ENCODE peak calls at places on chromosomes 1 and 21, in five cellular contexts. S is HFFc6, H is GM13976, M is endothelial cell, D is H9. T is an unnamed sample.

GRCh38 chr1:29133861-29134694 is 10.4 kb upstream of the TMEM200B start:
- DNase-seq in S (no peak), H (peak; percentile 42), M (no peak), D (no peak), T (no peak)

GRCh38 chr1:169062152-169062551 is 44.3 kb upstream of the ATP1B1 start:
- DNase-seq in S (no peak), H (no peak), M (no peak), D (no peak), T (no peak)

GRCh38 chr21:37655601-37656300 is 260.5 kb downstream of the KCNJ6 start:
- DNase-seq in S (no peak), H (no peak), M (no peak), D (no peak), T (no peak)

GRCh38 chr1:21579788-21580187 is 70.6 kb downstream of the ALPL start:
- DNase-seq in S (no peak), H (no peak), M (no peak), D (no peak), T (no peak)

GRCh38 chr1:99662581-99663208 is 16.8 kb downstream of the PALMD start:
- DNase-seq in S (no peak), H (no peak), M (no peak), D (no peak), T (no peak)

GRCh38 chr1:54927475-54928240 is 40.7 kb upstream of the DHCR24 start:
- DNase-seq in S (peak; percentile 46), H (no peak), M (no peak), D (no peak), T (no peak)

GRCh38 chr21:29245104-29245643 is 53.5 kb upstream of the BACH1 start:
- DNase-seq in S (no peak), H (peak; percentile 16), M (no peak), D (no peak), T (peak; percentile 50)

GRCh38 chr1:220887202-220887867 is 8.1 kb downstream of the HLX start:
- DNase-seq in S (no peak), H (peak; percentile 20), M (peak; percentile 37), D (peak; percentile 65), T (no peak)

GRCh38 chr1:232978091-232978634 is 27.8 kb downstream of the NTPCR start:
- DNase-seq in S (no peak), H (peak; percentile 28), M (no peak), D (no peak), T (no peak)

GRCh38 chr1:27605796-27606707 is 2.1 kb upstream of the AHDC1 start:
- DNase-seq in S (peak; percentile 47), H (no peak), M (peak; percentile 58), D (peak; percentile 81), T (peak; percentile 66)

GRCh38 chr1:182615468-182616129 is 11.4 kb upstream of the RGS16 start:
- DNase-seq in S (no peak), H (no peak), M (no peak), D (no peak), T (peak; percentile 78)

GRCh38 chr1:51032936-51033335 is 62.9 kb downstream of the CDKN2C start:
- DNase-seq in S (no peak), H (no peak), M (no peak), D (no peak), T (no peak)

GRCh38 chr1:16717174-16718108 is 22.9 kb upstream of the RNU1-4 start:
- DNase-seq in S (peak; percentile 12), H (peak; percentile 43), M (peak; percentile 16), D (peak; percentile 38), T (no peak)

GRCh38 chr1:209250970-209251636 is 332.4 kb upstream of the CAMK1G start:
- DNase-seq in S (no peak), H (no peak), M (no peak), D (no peak), T (no peak)

GRCh38 chr1:68228833-68229232 is 3.5 kb downstream of the WLS start:
- DNase-seq in S (no peak), H (no peak), M (no peak), D (no peak), T (no peak)

GRCh38 chr1:6330410-6330827 is 63.1 kb downstream of the ACOT7 start:
- DNase-seq in S (peak; percentile 63), H (no peak), M (no peak), D (no peak), T (no peak)

GRCh38 chr1:26530898-26531598 is 1.5 kb downstream of the RPS6KA1 start:
- DNase-seq in S (peak; percentile 65), H (peak; percentile 41), M (no peak), D (peak; percentile 94), T (no peak)
- TF ChIP-seq CTCF in S (peak; percentile 65), H (peak; percentile 13), M (no peak), D (peak; percentile 68), T (no peak)

GRCh38 chr1:14782741-14783591 is 184.5 kb downstream of the KAZN start:
- DNase-seq in S (no peak), H (no peak), M (no peak), D (peak; percentile 44), T (no peak)
- TF ChIP-seq CTCF in S (peak; percentile 22), H (no peak), M (no peak), D (peak; percentile 54), T (no peak)

DNA sequence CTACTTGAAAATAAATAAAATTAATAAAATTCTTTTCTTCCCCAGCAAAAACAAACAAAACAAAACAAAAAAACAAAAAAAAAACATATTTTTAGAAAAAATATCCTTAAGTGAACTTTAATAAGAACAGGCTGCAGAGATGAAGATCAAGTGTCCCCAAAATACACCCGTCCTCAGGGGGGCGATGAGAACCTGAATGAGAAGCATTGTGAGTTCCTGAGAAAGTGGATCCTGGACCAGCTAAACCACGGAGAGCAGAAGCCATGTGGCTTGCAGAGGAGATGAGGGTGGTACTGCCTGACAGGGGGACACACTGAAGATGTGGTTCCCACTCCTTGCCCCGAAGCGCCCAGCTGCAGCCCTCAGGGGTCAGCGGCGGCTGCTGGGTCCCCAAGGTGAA is 89.3 kb downstream of the ITPKB start:
- DNase-seq in S (peak; percentile 25), H (no peak), M (peak; percentile 42), D (no peak), T (peak; percentile 68)
- TF ChIP-seq CTCF in S (peak; percentile 65), H (no peak), M (no peak), D (peak; percentile 55), T (peak; percentile 24)

GRCh38 chr1:221919743-221920142 is 177.9 kb upstream of the DUSP10 start:
- DNase-seq in S (no peak), H (no peak), M (no peak), D (no peak), T (no peak)
- TF ChIP-seq CTCF in S (no peak), H (no peak), M (no peak), D (no peak), T (no peak)

GRCh38 chr21:45769896-45770295 is 126.4 kb downstream of the PCBP3 start:
- DNase-seq in S (no peak), H (peak; percentile 25), M (no peak), D (no peak), T (no peak)

GRCh38 chr21:45769239-45769758 is 125.8 kb downstream of the PCBP3 start:
- DNase-seq in S (no peak), H (peak; percentile 22), M (no peak), D (no peak), T (peak; percentile 42)

GRCh38 chr21:45767071-45768006 is 123.8 kb downstream of the PCBP3 start:
- DNase-seq in S (no peak), H (no peak), M (no peak), D (no peak), T (peak; percentile 53)

GRCh38 chr21:45768011-45768740 is 124.7 kb downstream of the PCBP3 start:
- DNase-seq in S (no peak), H (peak; percentile 16), M (no peak), D (no peak), T (peak; percentile 78)

GRCh38 chr21:45768741-45769049 is 125.2 kb downstream of the PCBP3 start:
- DNase-seq in S (no peak), H (peak; percentile 27), M (no peak), D (no peak), T (peak; percentile 41)
- TF ChIP-seq CTCF in S (peak; percentile 11), H (no peak), M (no peak), D (peak; percentile 33), T (no peak)

GRCh38 chr1:93749894-93750301 is 68.3 kb upstream of the BCAR3 start:
- DNase-seq in S (no peak), H (peak; percentile 42), M (peak; percentile 21), D (peak; percentile 58), T (peak; percentile 10)
- TF ChIP-seq CTCF in S (no peak), H (peak; percentile 11), M (no peak), D (peak; percentile 62), T (no peak)

GRCh38 chr21:26443867-26444266 is 129.2 kb downstream of the CYYR1 start:
- DNase-seq in S (no peak), H (no peak), M (no peak), D (no peak), T (no peak)
- TF ChIP-seq CTCF in S (no peak), H (no peak), M (no peak), D (no peak), T (no peak)

DNA sequence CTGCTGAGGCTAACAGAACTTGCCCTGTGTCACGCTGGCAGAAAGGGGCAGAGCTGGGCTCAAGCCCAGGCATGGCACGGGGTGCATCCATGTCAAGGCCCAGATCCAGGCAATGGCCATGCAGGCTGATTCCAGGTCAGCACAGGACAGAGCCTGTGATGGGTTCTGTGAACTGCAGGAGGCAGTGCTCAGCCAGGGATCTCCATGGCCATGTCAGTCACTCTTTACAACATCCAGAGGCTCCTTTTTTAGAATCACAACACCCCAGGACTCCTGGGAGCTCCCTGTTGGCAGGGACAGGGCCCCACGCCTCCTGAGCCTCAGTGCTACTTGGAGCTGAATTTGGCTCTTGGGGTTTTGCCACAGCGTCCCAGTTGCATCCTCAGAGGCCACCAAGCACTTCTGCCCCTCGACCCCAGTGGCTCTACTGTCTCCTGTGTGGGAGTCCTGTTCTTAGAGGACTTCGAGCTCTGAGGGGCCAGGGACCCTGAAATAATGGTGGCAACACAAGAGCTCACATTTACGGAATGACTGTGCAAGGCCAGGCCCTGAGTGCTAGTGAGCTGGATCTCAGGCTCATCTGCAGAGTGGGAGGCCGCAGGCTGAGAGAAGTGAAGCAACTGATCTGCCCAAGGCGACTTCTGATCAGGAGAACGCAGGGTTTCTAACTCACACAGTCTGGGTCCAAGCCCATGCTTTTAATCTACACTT is 211.5 kb downstream of the TRABD2B start:
- DNase-seq in S (no peak), H (no peak), M (peak; percentile 28), D (peak; percentile 78), T (no peak)
- TF ChIP-seq CTCF in S (no peak), H (no peak), M (no peak), D (peak; percentile 73), T (no peak)